ENCODE peak calls at places on chromosome 16, in eight cellular contexts. E, J, P, A, S, R, G and W are unnamed samples.

GRCh38 chr16:1379054-1379862 is 27.5 kb downstream of the GNPTG start:
- DNase-seq in E (peak; percentile 88), J (peak; percentile 65), P (peak; percentile 84), A (peak; percentile 84), S (peak; percentile 74), R (no peak), G (peak; percentile 77), W (peak; percentile 74)

GRCh38 chr16:64455275-64455674 is 666.6 kb downstream of the CDH11 start:
- DNase-seq in E (no peak), J (no peak), P (no peak), A (no peak), S (peak; percentile 61), R (no peak), G (peak; percentile 42), W (peak; percentile 54)

GRCh38 chr16:66731101-66731500 is 20.3 kb downstream of the DYNC1LI2 start:
- DNase-seq in E (no peak), J (no peak), P (no peak), A (no peak), S (no peak), R (no peak), G (no peak), W (no peak)

GRCh38 chr16:80852261-80852872 is 48.0 kb upstream of the CDYL2 start:
- DNase-seq in E (no peak), J (no peak), P (no peak), A (no peak), S (peak; percentile 49), R (no peak), G (peak; percentile 29), W (peak; percentile 38)

GRCh38 chr16:26665166-26665939 is 401.4 kb upstream of the C16orf82 start:
- DNase-seq in E (no peak), J (no peak), P (no peak), A (no peak), S (no peak), R (no peak), G (no peak), W (no peak)

GRCh38 chr16:82993874-82994375 is 367.2 kb downstream of the CDH13 start:
- DNase-seq in E (no peak), J (no peak), P (no peak), A (no peak), S (no peak), R (no peak), G (no peak), W (no peak)

GRCh38 chr16:89722392-89723278 is 1.3 kb downstream of the ZNF276 start:
- DNase-seq in E (peak; percentile 82), J (peak; percentile 86), P (peak; percentile 71), A (peak; percentile 95), S (peak; percentile 52), R (peak; percentile 78), G (no peak), W (peak; percentile 45)

GRCh38 chr16:14106961-14107360 is 35.8 kb downstream of the MRTFB start:
- DNase-seq in E (no peak), J (no peak), P (no peak), A (no peak), S (no peak), R (no peak), G (no peak), W (no peak)

GRCh38 chr16:85556456-85557082 is 56.6 kb upstream of the GSE1 start:
- DNase-seq in E (no peak), J (peak; percentile 70), P (peak; percentile 60), A (peak; percentile 80), S (no peak), R (no peak), G (no peak), W (no peak)

GRCh38 chr16:68737730-68738590 is 868 bp downstream of the CDH1 start:
- DNase-seq in E (no peak), J (peak; percentile 65), P (peak; percentile 16), A (peak; percentile 81), S (no peak), R (no peak), G (no peak), W (no peak)

GRCh38 chr16:77302685-77303084 is 103.5 kb downstream of the SYCE1L start:
- DNase-seq in E (no peak), J (no peak), P (no peak), A (no peak), S (no peak), R (no peak), G (no peak), W (no peak)

GRCh38 chr16:75570351-75571104 is 4.3 kb downstream of the GABARAPL2 start:
- DNase-seq in E (no peak), J (no peak), P (no peak), A (no peak), S (no peak), R (no peak), G (no peak), W (no peak)

GRCh38 chr16:82085380-82085779 is 50.3 kb downstream of the HSD17B2 start:
- DNase-seq in E (no peak), J (no peak), P (no peak), A (no peak), S (no peak), R (no peak), G (no peak), W (no peak)

GRCh38 chr16:87499189-87499486 is 6.3 kb upstream of the ZCCHC14 start:
- DNase-seq in E (no peak), J (no peak), P (no peak), A (no peak), S (peak; percentile 35), R (no peak), G (peak; percentile 85), W (peak; percentile 93)

GRCh38 chr16:22397459-22397858 is 23.0 kb upstream of the CDR2 start:
- DNase-seq in E (no peak), J (peak; percentile 30), P (no peak), A (no peak), S (peak; percentile 95), R (no peak), G (peak; percentile 99), W (peak; percentile 90)

GRCh38 chr16:51888021-51888420 is 658.9 kb downstream of the TOX3 start:
- DNase-seq in E (no peak), J (no peak), P (no peak), A (no peak), S (no peak), R (no peak), G (peak; percentile 50), W (peak; percentile 13)

GRCh38 chr16:82322177-82322576 is 152.2 kb upstream of the MPHOSPH6 start:
- DNase-seq in E (no peak), J (no peak), P (no peak), A (no peak), S (no peak), R (peak; percentile 62), G (no peak), W (no peak)

GRCh38 chr16:58128181-58128631 is 975 bp downstream of the CFAP20 start:
- DNase-seq in E (no peak), J (no peak), P (no peak), A (no peak), S (no peak), R (no peak), G (peak; percentile 17), W (no peak)
- H3K4me3 ChIP-seq in E (peak overlapping the region; percentile 97), J (peak overlapping the region; percentile 88), P (peak overlapping the region; percentile 95), A (peak overlapping the region; percentile 76), S (peak overlapping the region; percentile 91), R (peak overlapping the region; percentile 81), G (peak overlapping the region; percentile 90), W (peak overlapping the region; percentile 90)

DNA sequence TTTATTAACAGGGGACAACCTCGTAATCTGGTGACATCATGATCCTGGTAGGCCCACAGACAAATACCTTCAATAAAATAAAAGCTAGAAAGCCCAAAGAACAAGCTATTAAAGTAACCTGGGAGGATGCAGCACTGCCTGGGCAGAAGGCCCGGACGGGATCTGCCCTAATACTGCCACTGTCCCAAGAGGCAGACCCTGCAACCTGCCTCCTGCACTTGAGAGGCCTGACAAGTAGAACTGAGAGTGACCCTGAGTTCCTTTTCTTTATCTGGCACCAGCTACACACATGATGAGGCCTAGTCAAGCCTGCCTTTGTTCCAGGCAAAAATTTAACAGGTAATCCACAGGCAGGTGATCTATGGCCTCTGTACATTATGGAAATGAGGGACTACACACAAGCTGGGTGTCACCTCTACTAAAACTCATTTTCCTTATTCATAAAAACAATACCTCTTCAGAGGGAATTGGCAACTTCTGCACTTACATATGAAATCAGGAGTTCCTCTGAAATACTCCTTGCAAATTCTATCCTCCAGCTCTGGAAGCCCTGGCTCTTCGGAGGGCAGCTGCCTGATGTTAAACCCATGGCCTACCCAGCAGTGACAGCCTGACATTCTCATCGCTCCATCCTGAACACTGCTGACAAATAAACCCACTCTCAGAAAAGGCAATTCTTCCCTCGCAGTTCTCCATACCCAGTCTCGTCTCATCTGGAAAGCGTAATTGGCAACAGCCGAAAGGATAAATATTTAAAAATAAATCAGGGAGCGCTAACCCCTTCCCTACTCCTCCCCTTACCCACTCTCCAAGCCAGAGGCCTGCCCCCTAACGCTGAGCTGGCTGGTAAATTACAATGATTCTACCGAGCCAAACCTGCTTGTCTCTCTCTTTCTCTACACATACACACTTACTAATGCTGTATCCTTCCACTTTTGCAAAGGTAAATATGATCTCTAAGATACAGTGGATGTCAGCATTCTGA is 2.5 kb upstream of the ZFHX3 start:
- DNase-seq in E (no peak), J (no peak), P (no peak), A (no peak), S (no peak), R (no peak), G (no peak), W (no peak)
- TF ChIP-seq CTCF in E (no peak), J (no peak), P (no peak), A (no peak), S (no peak), R (peak; percentile 32), G (no peak), W (no peak)

DNA sequence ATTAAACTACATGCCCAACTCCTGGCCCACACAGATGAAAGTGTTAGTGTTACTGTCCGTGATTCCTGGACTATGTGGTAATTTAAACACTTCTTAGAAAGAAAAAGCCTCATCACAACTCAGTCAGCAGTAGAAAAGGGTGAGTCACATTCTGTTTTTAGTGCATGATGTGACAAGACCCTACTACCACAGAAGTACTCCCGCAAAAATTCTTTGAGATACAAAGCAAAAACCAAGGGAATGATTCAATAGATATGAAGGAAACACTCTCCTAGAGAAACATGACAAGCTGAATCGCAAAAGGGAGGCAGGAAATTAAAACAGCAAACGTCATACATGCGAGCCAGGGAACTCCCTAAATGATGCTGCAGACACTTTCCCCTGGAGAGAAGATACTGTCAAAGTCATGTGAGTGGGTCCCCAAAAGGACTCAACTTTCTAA is 14.4 kb downstream of the SNN start:
- DNase-seq in E (no peak), J (no peak), P (no peak), A (no peak), S (peak; percentile 91), R (no peak), G (peak; percentile 88), W (peak; percentile 88)
- H3K4me3 ChIP-seq in E (no peak overlapping the region), J (no peak overlapping the region), P (no peak overlapping the region), A (no peak overlapping the region), S (no peak overlapping the region), R (no peak overlapping the region), G (no peak overlapping the region), W (no peak overlapping the region)

DNA sequence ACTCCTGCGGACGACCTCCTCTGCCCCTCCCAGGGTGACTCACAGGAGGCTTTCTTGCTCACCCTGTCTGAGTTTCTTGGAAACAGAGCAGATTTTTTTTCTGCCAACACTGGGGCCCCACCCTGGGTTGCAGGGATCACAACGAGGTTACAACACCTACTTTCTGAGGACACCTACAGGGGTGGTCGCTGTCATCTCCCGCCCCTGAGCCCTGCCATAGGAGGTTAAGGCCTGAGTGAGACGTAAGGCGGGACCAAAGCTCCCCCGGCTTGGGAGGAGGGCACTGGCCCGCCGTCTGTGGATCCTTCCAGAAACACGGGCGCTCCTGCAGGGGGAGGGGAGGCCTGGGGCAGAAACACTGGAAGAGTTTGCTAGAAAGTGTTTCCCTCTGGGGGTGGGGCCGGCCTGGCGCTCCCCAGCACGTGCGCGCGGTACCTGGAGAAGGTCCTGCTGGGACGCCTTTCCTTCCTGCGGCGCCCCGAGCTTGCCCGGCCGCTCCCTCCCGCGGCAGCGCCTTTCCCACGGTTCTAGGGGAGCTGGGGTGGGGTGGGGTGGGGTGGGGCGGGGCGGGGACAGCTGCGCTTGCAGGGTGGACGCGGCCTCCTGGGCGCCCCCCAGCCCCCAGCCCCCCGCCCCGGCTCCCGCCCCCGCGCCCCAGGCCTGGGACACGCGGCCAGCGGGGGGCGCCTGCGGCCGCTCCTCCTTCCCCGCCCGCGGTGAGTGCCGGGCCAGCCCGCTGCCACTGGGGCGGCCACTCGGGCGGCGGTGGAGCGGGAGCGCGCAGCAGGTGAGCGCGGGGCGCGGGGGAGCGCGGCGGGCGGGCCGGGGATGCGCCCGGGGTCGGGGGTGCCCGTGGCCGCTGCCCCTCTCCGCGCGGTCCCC is 20.7 kb upstream of the ADCY7 start:
- DNase-seq in E (no peak), J (peak; percentile 63), P (peak; percentile 54), A (peak; percentile 77), S (peak; percentile 42), R (no peak), G (peak; percentile 82), W (peak; percentile 89)
- TF ChIP-seq CTCF in E (peak; percentile 55), J (no peak), P (no peak), A (peak; percentile 19), S (no peak), R (peak; percentile 49), G (no peak), W (no peak)